ENCODE peak calls at places on chromosomes 2 and 18, in six cellular contexts. One of them, this sample, is unnamed.
A peak's percentile ranks its signal among the peaks of the same experiment; 100 is the strongest.

GRCh38 chr2:12930382-12930781 is 213.6 kb downstream of the TRIB2 start:
- DNase-seq in esophagus muscularis mucosa: no peak
- DNase-seq in CD4-positive, CD25-positive, alpha-beta regulatory T cell: no peak
- DNase-seq in AG04449: no peak
- DNase-seq in heart left ventricle: no peak
- DNase-seq in naive thymus-derived CD8-positive, alpha-beta T cell: no peak
- DNase-seq in this sample: no peak

GRCh38 chr2:121479882-121480522 is 50.7 kb upstream of the RNU4ATAC start:
- DNase-seq in naive thymus-derived CD8-positive, alpha-beta T cell: no peak
- DNase-seq in heart left ventricle: no peak
- DNase-seq in CD4-positive, CD25-positive, alpha-beta regulatory T cell: no peak
- DNase-seq in esophagus muscularis mucosa: no peak
- DNase-seq in AG04449: no peak
- DNase-seq in this sample: no peak

GRCh38 chr2:160375802-160376469 is 117.7 kb downstream of the RBMS1 start:
- DNase-seq in naive thymus-derived CD8-positive, alpha-beta T cell: no peak
- DNase-seq in AG04449: no peak
- DNase-seq in esophagus muscularis mucosa: no peak
- DNase-seq in CD4-positive, CD25-positive, alpha-beta regulatory T cell: no peak
- DNase-seq in heart left ventricle: no peak
- DNase-seq in this sample: no peak

GRCh38 chr18:45723921-45724320 is at the start of gene SLC14A1:
- DNase-seq in CD4-positive, CD25-positive, alpha-beta regulatory T cell: no peak
- DNase-seq in naive thymus-derived CD8-positive, alpha-beta T cell: no peak
- DNase-seq in AG04449: no peak
- DNase-seq in esophagus muscularis mucosa: no peak
- DNase-seq in heart left ventricle: no peak
- DNase-seq in this sample: no peak

GRCh38 chr2:112583497-112584133 is 794 bp upstream of the CHCHD5 start:
- DNase-seq in CD4-positive, CD25-positive, alpha-beta regulatory T cell: peak; percentile 13
- DNase-seq in AG04449: no peak
- DNase-seq in esophagus muscularis mucosa: no peak
- DNase-seq in heart left ventricle: no peak
- DNase-seq in naive thymus-derived CD8-positive, alpha-beta T cell: no peak
- DNase-seq in this sample: peak; percentile 15

GRCh38 chr2:6973895-6974545 is 56.8 kb downstream of the RNF144A start:
- DNase-seq in AG04449: no peak
- DNase-seq in naive thymus-derived CD8-positive, alpha-beta T cell: no peak
- DNase-seq in CD4-positive, CD25-positive, alpha-beta regulatory T cell: no peak
- DNase-seq in esophagus muscularis mucosa: no peak
- DNase-seq in heart left ventricle: no peak
- DNase-seq in this sample: no peak

GRCh38 chr2:20589975-20590703 is 60.8 kb downstream of the HS1BP3 start:
- DNase-seq in esophagus muscularis mucosa: no peak
- DNase-seq in CD4-positive, CD25-positive, alpha-beta regulatory T cell: no peak
- DNase-seq in AG04449: no peak
- DNase-seq in heart left ventricle: no peak
- DNase-seq in naive thymus-derived CD8-positive, alpha-beta T cell: no peak
- DNase-seq in this sample: no peak

GRCh38 chr2:178589337-178589736 is 109.1 kb downstream of the PLEKHA3 start:
- DNase-seq in heart left ventricle: no peak
- DNase-seq in AG04449: no peak
- DNase-seq in esophagus muscularis mucosa: no peak
- DNase-seq in naive thymus-derived CD8-positive, alpha-beta T cell: no peak
- DNase-seq in CD4-positive, CD25-positive, alpha-beta regulatory T cell: no peak
- DNase-seq in this sample: no peak

GRCh38 chr2:148375214-148375613 is 269.3 kb upstream of the EPC2 start:
- DNase-seq in heart left ventricle: no peak
- DNase-seq in esophagus muscularis mucosa: no peak
- DNase-seq in AG04449: no peak
- DNase-seq in naive thymus-derived CD8-positive, alpha-beta T cell: no peak
- DNase-seq in CD4-positive, CD25-positive, alpha-beta regulatory T cell: no peak
- DNase-seq in this sample: no peak

GRCh38 chr2:36785179-36785795 is 88.8 kb downstream of the VIT start:
- DNase-seq in esophagus muscularis mucosa: no peak
- DNase-seq in AG04449: peak; percentile 7
- DNase-seq in naive thymus-derived CD8-positive, alpha-beta T cell: peak; percentile 71
- DNase-seq in heart left ventricle: peak; percentile 36
- DNase-seq in CD4-positive, CD25-positive, alpha-beta regulatory T cell: peak; percentile 62
- DNase-seq in this sample: peak; percentile 45

GRCh38 chr18:49041677-49042570 is 91.2 kb upstream of the SMAD7 start:
- DNase-seq in CD4-positive, CD25-positive, alpha-beta regulatory T cell: peak; percentile 35
- DNase-seq in naive thymus-derived CD8-positive, alpha-beta T cell: peak; percentile 36
- DNase-seq in AG04449: no peak
- DNase-seq in esophagus muscularis mucosa: no peak
- DNase-seq in heart left ventricle: peak; percentile 64
- DNase-seq in this sample: peak; percentile 25

GRCh38 chr2:232485757-232486557 is 1.7 kb downstream of the ECEL1 start:
- DNase-seq in naive thymus-derived CD8-positive, alpha-beta T cell: no peak
- DNase-seq in CD4-positive, CD25-positive, alpha-beta regulatory T cell: no peak
- DNase-seq in heart left ventricle: peak; percentile 15
- DNase-seq in AG04449: no peak
- DNase-seq in esophagus muscularis mucosa: no peak
- DNase-seq in this sample: no peak

GRCh38 chr18:41899535-41899934 is 55.5 kb upstream of the PIK3C3 start:
- DNase-seq in esophagus muscularis mucosa: peak; percentile 47
- DNase-seq in CD4-positive, CD25-positive, alpha-beta regulatory T cell: no peak
- DNase-seq in heart left ventricle: no peak
- DNase-seq in AG04449: no peak
- DNase-seq in naive thymus-derived CD8-positive, alpha-beta T cell: no peak
- DNase-seq in this sample: no peak

GRCh38 chr2:14023558-14023957 is 609.0 kb upstream of the LRATD1 start:
- DNase-seq in CD4-positive, CD25-positive, alpha-beta regulatory T cell: no peak
- DNase-seq in esophagus muscularis mucosa: no peak
- DNase-seq in heart left ventricle: no peak
- DNase-seq in naive thymus-derived CD8-positive, alpha-beta T cell: no peak
- DNase-seq in AG04449: no peak
- DNase-seq in this sample: no peak

GRCh38 chr2:84388133-84388532 is 70.9 kb downstream of the SUCLG1 start:
- DNase-seq in heart left ventricle: no peak
- DNase-seq in esophagus muscularis mucosa: no peak
- DNase-seq in CD4-positive, CD25-positive, alpha-beta regulatory T cell: no peak
- DNase-seq in AG04449: peak; percentile 14
- DNase-seq in naive thymus-derived CD8-positive, alpha-beta T cell: no peak
- DNase-seq in this sample: no peak